ENCODE peak calls at places on chromosome 1, in seven cellular contexts. K is endothelial cell, I is ecto neural progenitor cell, S is sciatic nerve, J is H4, O is HEK293T, F is cardiac muscle cell. R is an unnamed sample.

GRCh38 chr1:200771625-200772555 is 33.2 kb downstream of the CAMSAP2 start:
- DNase-seq in F (no peak), J (no peak), S (no peak), O (no peak), I (no peak), K (no peak), R (no peak)

GRCh38 chr1:154860154-154860870 is 9.8 kb downstream of the KCNN3 start:
- DNase-seq in F (no peak), J (no peak), S (no peak), I (no peak), K (no peak), O (no peak), R (peak)

GRCh38 chr1:182617734-182618288 is 13.6 kb upstream of the RGS16 start:
- DNase-seq in I (no peak), S (no peak), K (no peak), F (peak), J (peak), O (no peak), R (no peak)

GRCh38 chr1:34885405-34886247 is 26.1 kb upstream of the SMIM12 start:
- DNase-seq in K (peak), S (no peak), F (peak), J (no peak), I (peak), O (no peak), R (peak)

GRCh38 chr1:32894019-32894600 is 7.1 kb downstream of the TMEM54 start:
- DNase-seq in S (no peak), I (no peak), K (no peak), J (no peak), O (no peak), F (no peak), R (no peak)

GRCh38 chr1:10968411-10968826 is 44.0 kb upstream of the TARDBP start:
- DNase-seq in S (no peak), O (no peak), K (no peak), J (no peak), I (no peak), F (peak), R (no peak)

GRCh38 chr1:64087768-64088167 is 115.7 kb upstream of the UBE2U start:
- DNase-seq in F (peak), J (peak), K (no peak), O (no peak), S (no peak), I (no peak), R (no peak)

GRCh38 chr1:53145942-53146708 is 3.7 kb upstream of the SLC1A7 start:
- DNase-seq in J (peak), O (no peak), F (peak), I (no peak), S (peak), K (no peak), R (no peak)

GRCh38 chr1:180540697-180541594 is 17.8 kb upstream of the OVAAL start:
- DNase-seq in K (no peak), F (no peak), J (no peak), O (no peak), S (no peak), I (no peak), R (no peak)

GRCh38 chr1:4681026-4681425 is 26.6 kb downstream of the AJAP1 start:
- DNase-seq in S (no peak), I (no peak), J (no peak), O (no peak), K (no peak), F (no peak), R (no peak)

GRCh38 chr1:180926164-180926981 is 13.7 kb downstream of the KIAA1614 start:
- DNase-seq in J (peak), K (no peak), F (peak), S (peak), I (peak), O (no peak), R (no peak)

GRCh38 chr1:206513312-206514111 is 6.2 kb downstream of the RASSF5 start:
- DNase-seq in K (no peak), I (no peak), J (peak), O (no peak), S (peak), F (peak), R (no peak)

GRCh38 chr1:203274603-203275381 is 30.5 kb upstream of the BTG2 start:
- DNase-seq in K (no peak), I (peak), J (no peak), S (peak), F (no peak), O (no peak), R (no peak)

GRCh38 chr1:66330711-66331110 is 203.2 kb upstream of the SGIP1 start:
- DNase-seq in O (no peak), F (peak), J (peak), S (no peak), I (no peak), K (no peak), R (no peak)

GRCh38 chr1:205240118-205240517 is 12.4 kb downstream of the TMCC2 start:
- DNase-seq in J (no peak), F (no peak), I (no peak), S (peak), K (no peak), O (no peak), R (no peak)

GRCh38 chr1:201648066-201648910 is 109.4 kb downstream of the NAV1 start:
- DNase-seq in I (peak), K (peak), S (peak), F (peak), J (peak), O (peak), R (no peak)

GRCh38 chr1:34858901-34859441 is 578 bp downstream of the SMIM12 start:
- DNase-seq in J (no peak), S (peak), F (peak), O (peak), I (no peak), K (peak), R (peak)

GRCh38 chr1:51946300-51946699 is 44.2 kb downstream of the RAB3B start:
- DNase-seq in F (no peak), K (no peak), S (no peak), O (no peak), I (no peak), J (no peak), R (no peak)

GRCh38 chr1:221543529-221544120 is 198.3 kb downstream of the DUSP10 start:
- DNase-seq in O (peak), K (no peak), I (no peak), S (no peak), J (peak), F (peak), R (peak)

GRCh38 chr1:225772848-225773247 is 4.8 kb upstream of the SRP9 start:
- DNase-seq in O (no peak), S (no peak), I (no peak), K (no peak), F (no peak), J (no peak), R (no peak)